ENCODE peak calls at places on chromosomes 2 and 18, in ten cellular contexts. P is cardiac fibroblast, J is fibroblast of the aortic adventitia, L is kidney epithelial cell, O is colonic mucosa, B is ovary, A is GM23338, M is fibroblast of lung, K is lung, Q is PC-9. T is an unnamed sample.
A peak's percentile ranks its signal among the peaks of the same experiment; 100 is the strongest.

GRCh38 chr2:173217106-173217840 is 137.4 kb upstream of the CDCA7 start:
- DNase-seq in P (no peak), J (no peak), L (no peak), O (no peak), B (no peak), A (peak; percentile 27), M (peak; percentile 58), K (no peak), Q (no peak), T (peak; percentile 29)

GRCh38 chr2:101196220-101196661 is 45.1 kb upstream of the TBC1D8 start:
- DNase-seq in P (no peak), J (no peak), L (no peak), O (no peak), B (no peak), A (no peak), M (no peak), K (no peak), Q (no peak), T (no peak)

GRCh38 chr2:109554758-109555157 is 59.0 kb downstream of the SEPTIN10 start:
- DNase-seq in P (no peak), J (peak; percentile 25), L (no peak), O (no peak), B (no peak), A (no peak), M (no peak), K (no peak), Q (no peak), T (no peak)

GRCh38 chr2:195612515-195613495 is 44.2 kb upstream of the SLC39A10 start:
- DNase-seq in P (peak; percentile 75), J (peak; percentile 75), L (peak; percentile 88), O (no peak), B (no peak), A (peak; percentile 95), M (peak; percentile 94), K (peak; percentile 32), Q (peak; percentile 80), T (peak; percentile 32)

GRCh38 chr2:234459401-234460009 is 37.4 kb downstream of the ARL4C start:
- DNase-seq in P (no peak), J (no peak), L (no peak), O (no peak), B (no peak), A (no peak), M (no peak), K (no peak), Q (peak; percentile 24), T (no peak)

GRCh38 chr2:101779190-101779589 is 81.7 kb downstream of the MAP4K4 start:
- DNase-seq in P (no peak), J (no peak), L (no peak), O (no peak), B (no peak), A (no peak), M (no peak), K (no peak), Q (no peak), T (no peak)

GRCh38 chr2:218570850-218571249 is 2.2 kb downstream of the CNOT9 start:
- DNase-seq in P (peak; percentile 17), J (peak; percentile 41), L (no peak), O (no peak), B (no peak), A (no peak), M (peak; percentile 58), K (no peak), Q (no peak), T (peak; percentile 55)

GRCh38 chr2:8412586-8412985 is 269.3 kb upstream of the ID2 start:
- DNase-seq in P (peak; percentile 59), J (peak; percentile 55), L (no peak), O (no peak), B (peak; percentile 68), A (peak; percentile 5), M (no peak), K (no peak), Q (no peak), T (peak; percentile 65)

GRCh38 chr2:233000886-233001750 is 11.9 kb downstream of the NGEF start:
- DNase-seq in P (no peak), J (no peak), L (no peak), O (no peak), B (no peak), A (no peak), M (no peak), K (no peak), Q (peak; percentile 25), T (no peak)

GRCh38 chr18:68660355-68661183 is 54.3 kb downstream of the TMX3 start:
- DNase-seq in P (peak; percentile 74), J (peak; percentile 80), L (peak; percentile 1), O (no peak), B (no peak), A (peak; percentile 74), M (peak; percentile 50), K (no peak), Q (no peak), T (peak; percentile 68)

GRCh38 chr2:131016826-131017596 is 76.2 kb downstream of the FAM168B start:
- DNase-seq in P (peak; percentile 76), J (peak; percentile 47), L (peak; percentile 50), O (no peak), B (no peak), A (no peak), M (peak; percentile 83), K (no peak), Q (peak; percentile 79), T (peak; percentile 60)

GRCh38 chr18:55477537-55478300 is 110.3 kb downstream of the TCF4 start:
- DNase-seq in P (peak; percentile 72), J (peak; percentile 77), L (peak; percentile 23), O (no peak), B (no peak), A (no peak), M (peak; percentile 74), K (no peak), Q (no peak), T (peak; percentile 72)

DNA sequence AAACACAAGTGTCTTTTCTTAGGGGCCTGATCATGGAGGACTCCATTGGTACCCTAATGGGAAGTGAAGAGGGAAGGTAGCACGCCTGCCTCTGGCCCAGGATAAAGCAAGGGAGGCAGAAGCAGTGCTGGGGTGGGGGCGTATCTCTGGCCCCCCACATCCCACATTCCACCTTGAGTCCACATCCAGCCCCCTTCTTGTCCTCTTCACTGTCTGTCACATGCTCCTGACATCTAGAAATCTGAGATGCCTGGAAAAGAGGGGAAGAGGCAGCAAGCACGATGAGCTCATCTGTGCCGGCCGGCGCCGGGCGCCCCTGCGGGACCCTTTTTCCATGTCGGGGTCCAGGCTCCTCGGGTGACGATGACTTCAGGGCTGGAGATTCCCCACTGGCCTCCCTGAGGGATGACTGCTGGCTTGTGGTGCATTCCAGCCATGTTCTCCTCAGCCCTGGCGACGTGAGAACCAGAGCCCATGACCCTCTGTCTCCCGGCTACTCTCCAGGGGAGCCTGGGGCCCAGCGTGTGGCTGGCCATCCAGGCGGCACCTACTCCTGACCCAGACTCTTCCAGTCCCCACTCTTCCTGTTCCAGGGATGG is 277.5 kb downstream of the DYSF start:
- DNase-seq in P (no peak), J (no peak), L (no peak), O (no peak), B (no peak), A (no peak), M (no peak), K (no peak), Q (no peak), T (no peak)
- TF ChIP-seq CTCF in P (no peak), J (no peak), L (no peak), O (no peak), B (no peak), A (no peak), M (no peak), K (no peak), Q (no peak), T (no peak)

GRCh38 chr18:22711381-22711717 is 221.8 kb upstream of the RBBP8 start:
- DNase-seq in P (no peak), J (no peak), L (peak; percentile 82), O (no peak), B (no peak), A (no peak), M (peak; percentile 87), K (no peak), Q (peak; percentile 62), T (no peak)
- H3K4me3 ChIP-seq in P (peak overlapping the region; percentile 50), J (peak overlapping the region; percentile 66), L (peak overlapping the region; percentile 30), O (peak overlapping the region; percentile 32), B (peak overlapping the region; percentile 19), A (no peak overlapping the region), M (no peak overlapping the region), K (no peak overlapping the region), Q (peak overlapping the region; percentile 52), T (no peak overlapping the region)

GRCh38 chr18:4260107-4260506 is 195.0 kb downstream of the DLGAP1 start:
- DNase-seq in P (no peak), J (no peak), L (no peak), O (no peak), B (no peak), A (no peak), M (no peak), K (no peak), Q (no peak), T (no peak)

GRCh38 chr18:4267641-4268040 is 187.5 kb downstream of the DLGAP1 start:
- DNase-seq in P (no peak), J (no peak), L (no peak), O (no peak), B (no peak), A (no peak), M (no peak), K (no peak), Q (no peak), T (no peak)

GRCh38 chr18:4270016-4270415 is 185.1 kb downstream of the DLGAP1 start:
- DNase-seq in P (no peak), J (no peak), L (no peak), O (no peak), B (no peak), A (no peak), M (no peak), K (no peak), Q (no peak), T (no peak)

DNA sequence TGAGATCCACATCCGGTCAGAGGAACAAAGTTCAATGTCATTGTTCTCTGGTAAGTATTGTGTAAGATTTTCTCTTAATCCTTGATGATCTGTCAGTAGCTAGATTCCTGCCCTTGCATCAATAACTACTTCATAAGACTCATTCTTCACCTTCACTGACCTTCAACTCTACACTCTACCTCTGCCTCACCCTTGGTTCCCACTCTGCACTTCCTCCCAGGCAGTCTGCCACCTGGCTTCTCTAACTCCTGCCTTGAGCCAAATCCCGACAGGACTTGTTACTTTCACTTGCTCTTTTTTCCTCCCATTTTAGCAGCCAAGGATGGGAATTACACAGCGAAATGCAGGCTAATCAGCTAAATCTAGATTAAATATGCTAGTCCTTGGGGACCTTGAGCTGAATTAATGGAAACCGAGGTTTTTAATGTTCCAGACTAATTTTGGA is 190.7 kb downstream of the DLGAP1 start:
- DNase-seq in P (peak; percentile 9), J (peak; percentile 0), L (no peak), O (no peak), B (peak; percentile 46), A (no peak), M (no peak), K (no peak), Q (no peak), T (no peak)
- TF ChIP-seq CTCF in P (no peak), J (no peak), L (no peak), O (no peak), B (no peak), A (no peak), M (no peak), K (no peak), Q (no peak), T (no peak)

DNA sequence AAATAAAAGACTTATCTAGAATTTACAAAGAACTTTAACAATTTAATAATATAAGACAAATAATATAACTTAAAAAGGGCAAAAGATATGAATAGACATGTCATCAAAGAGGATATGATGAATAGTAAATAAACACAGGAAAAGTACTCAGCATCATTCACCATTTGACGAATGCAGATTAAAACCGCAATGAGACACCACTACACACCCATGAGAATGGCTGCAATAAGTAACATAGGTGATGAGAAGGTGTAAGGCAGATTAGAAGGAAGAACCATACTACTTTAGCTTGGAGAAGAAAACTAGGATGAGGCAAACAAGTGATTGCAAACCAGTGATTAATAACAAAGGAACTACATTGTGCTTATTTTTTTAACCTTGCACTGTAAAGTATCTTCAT is 152.0 kb downstream of the CYRIA start:
- DNase-seq in P (no peak), J (no peak), L (no peak), O (no peak), B (no peak), A (no peak), M (no peak), K (no peak), Q (no peak), T (no peak)
- H3K4me3 ChIP-seq in P (no peak overlapping the region), J (no peak overlapping the region), L (no peak overlapping the region), O (no peak overlapping the region), B (no peak overlapping the region), A (no peak overlapping the region), M (no peak overlapping the region), K (no peak overlapping the region), Q (no peak overlapping the region), T (no peak overlapping the region)

T was measured in fibroblast of mammary gland.